ENCODE peak calls at places on chromosomes 4 and X, in seven cellular contexts. N is upper lobe of left lung, E is breast epithelium, M is HCT116, U is tibial nerve, P is ovary, I is right lobe of liver. H is an unnamed sample.

GRCh38 chr4:41887821-41888699 is 47.2 kb upstream of the TMEM33 start:
- DNase-seq in N (no peak), E (no peak), M (peak; percentile 34), U (peak; percentile 60), P (peak; percentile 33), I (no peak), H (no peak)

GRCh38 chrX:137118536-137118935 is 84.7 kb upstream of the GPR101 start:
- DNase-seq in N (no peak), E (no peak), M (no peak), U (no peak), P (no peak), I (no peak), H (no peak)

GRCh38 chrX:55196688-55197087 is 23.5 kb upstream of the PAGE5 start:
- DNase-seq in N (no peak), E (no peak), M (no peak), U (no peak), P (no peak), I (no peak), H (no peak)

GRCh38 chr4:101200561-101200960 is 146.8 kb downstream of the PPP3CA start:
- DNase-seq in N (no peak), E (no peak), M (peak; percentile 86), U (no peak), P (no peak), I (no peak), H (no peak)

GRCh38 chr4:8219236-8219635 is 20.1 kb downstream of the SH3TC1 start:
- DNase-seq in N (no peak), E (no peak), M (no peak), U (no peak), P (no peak), I (no peak), H (peak; percentile 66)

GRCh38 chr4:176774852-176775251 is 17.9 kb downstream of the VEGFC start:
- DNase-seq in N (no peak), E (no peak), M (no peak), U (no peak), P (no peak), I (no peak), H (no peak)

GRCh38 chr4:186137193-186137792 is 32.8 kb downstream of the FAM149A start:
- DNase-seq in N (no peak), E (no peak), M (peak; percentile 12), U (no peak), P (no peak), I (no peak), H (no peak)

GRCh38 chr4:129092636-129093172 is 635 bp downstream of the SCLT1 start:
- DNase-seq in N (no peak), E (no peak), M (no peak), U (no peak), P (no peak), I (no peak), H (no peak)

GRCh38 chr4:119580293-119580692 is 48.3 kb downstream of the PDE5A start:
- DNase-seq in N (no peak), E (no peak), M (no peak), U (no peak), P (no peak), I (no peak), H (no peak)

GRCh38 chr4:62023633-62024032 is 823.5 kb downstream of the ADGRL3 start:
- DNase-seq in N (no peak), E (no peak), M (no peak), U (no peak), P (no peak), I (no peak), H (no peak)

GRCh38 chrX:15679246-15679645 is 14.6 kb upstream of the CLTRN start:
- DNase-seq in N (no peak), E (no peak), M (no peak), U (no peak), P (peak; percentile 46), I (no peak), H (no peak)

GRCh38 chr4:87807402-87807801 is 8.0 kb downstream of the IBSP start:
- DNase-seq in N (no peak), E (no peak), M (no peak), U (peak; percentile 13), P (no peak), I (no peak), H (no peak)

GRCh38 chr4:76687730-76688441 is 210.1 kb downstream of the SOWAHB start:
- DNase-seq in N (no peak), E (no peak), M (no peak), U (no peak), P (no peak), I (no peak), H (no peak)

GRCh38 chr4:28886934-28887333 is 1833.2 kb upstream of the PCDH7 start:
- DNase-seq in N (no peak), E (no peak), M (no peak), U (no peak), P (no peak), I (no peak), H (no peak)

GRCh38 chr4:76905521-76905920 is 7.6 kb upstream of the SOWAHB start:
- DNase-seq in N (no peak), E (no peak), M (no peak), U (no peak), P (no peak), I (no peak), H (no peak)

GRCh38 chr4:6018331-6018730 is at the start of gene C4orf50:
- DNase-seq in N (no peak), E (no peak), M (no peak), U (no peak), P (no peak), I (no peak), H (no peak)

GRCh38 chr4:15938182-15938581 is 358 bp downstream of the FGFBP1 start:
- DNase-seq in N (peak; percentile 57), E (no peak), M (peak; percentile 34), U (no peak), P (no peak), I (no peak), H (no peak)

GRCh38 chr4:184822356-184822755 is 3.4 kb downstream of the ACSL1 start:
- DNase-seq in N (no peak), E (no peak), M (no peak), U (no peak), P (no peak), I (no peak), H (no peak)

GRCh38 chr4:184818216-184818564 is 7.6 kb downstream of the ACSL1 start:
- DNase-seq in N (no peak), E (no peak), M (no peak), U (no peak), P (no peak), I (no peak), H (no peak)

GRCh38 chr4:184817494-184818215 is 8.1 kb downstream of the ACSL1 start:
- DNase-seq in N (no peak), E (no peak), M (no peak), U (no peak), P (no peak), I (no peak), H (no peak)

GRCh38 chr4:184821242-184821641 is 4.5 kb downstream of the ACSL1 start:
- DNase-seq in N (no peak), E (no peak), M (no peak), U (no peak), P (no peak), I (no peak), H (no peak)

GRCh38 chr4:184819786-184820185 is 6.0 kb downstream of the ACSL1 start:
- DNase-seq in N (no peak), E (no peak), M (no peak), U (no peak), P (no peak), I (peak; percentile 94), H (no peak)
- TF ChIP-seq POLR2A in N (peak; percentile 52), E (no peak), M (no peak), U (no peak), P (no peak), I (peak; percentile 39), H (no peak)

DNA sequence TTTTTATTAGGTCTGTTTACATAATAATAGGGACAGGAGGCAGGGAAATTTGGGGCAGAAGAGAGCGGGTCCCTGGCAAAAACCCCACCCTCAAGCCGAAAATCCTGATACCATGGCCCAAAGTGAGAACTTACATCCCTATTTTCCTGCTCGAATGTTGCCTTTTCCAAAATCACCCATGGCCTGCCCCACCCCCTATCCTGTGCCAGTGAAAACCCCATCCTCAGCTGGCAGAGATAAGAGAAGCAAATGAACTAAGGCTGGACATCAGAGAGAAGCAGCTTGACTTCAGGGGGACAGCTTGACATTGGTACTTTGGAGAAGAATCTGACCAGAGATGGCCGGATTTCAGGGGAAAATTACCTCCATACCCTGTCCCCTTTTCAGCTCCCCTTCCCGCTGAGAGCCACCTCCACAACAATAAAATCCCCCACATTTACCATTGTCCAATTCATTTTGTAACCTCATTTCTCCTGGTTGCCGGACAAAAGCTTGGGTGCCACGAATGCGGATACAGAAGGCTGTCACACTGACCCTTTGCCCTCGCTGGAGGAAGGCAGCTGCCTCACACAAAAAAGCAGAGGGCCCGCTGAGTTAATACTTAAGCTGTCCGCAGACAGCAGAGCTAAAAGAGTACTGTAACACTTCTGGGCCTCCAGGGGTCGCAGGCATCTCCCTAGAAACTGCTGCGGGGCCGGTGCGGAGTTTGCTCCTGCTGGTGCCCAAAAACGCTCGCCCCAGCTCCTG is 196.2 kb downstream of the SNCA start:
- DNase-seq in N (no peak), E (no peak), M (peak; percentile 68), U (no peak), P (peak; percentile 24), I (peak; percentile 55), H (peak; percentile 9)
- H3K4me3 ChIP-seq in N (no peak overlapping the region), E (no peak overlapping the region), M (peak overlapping the region; percentile 9), U (no peak overlapping the region), P (no peak overlapping the region), I (no peak overlapping the region), H (peak overlapping the region; percentile 36)

DNA sequence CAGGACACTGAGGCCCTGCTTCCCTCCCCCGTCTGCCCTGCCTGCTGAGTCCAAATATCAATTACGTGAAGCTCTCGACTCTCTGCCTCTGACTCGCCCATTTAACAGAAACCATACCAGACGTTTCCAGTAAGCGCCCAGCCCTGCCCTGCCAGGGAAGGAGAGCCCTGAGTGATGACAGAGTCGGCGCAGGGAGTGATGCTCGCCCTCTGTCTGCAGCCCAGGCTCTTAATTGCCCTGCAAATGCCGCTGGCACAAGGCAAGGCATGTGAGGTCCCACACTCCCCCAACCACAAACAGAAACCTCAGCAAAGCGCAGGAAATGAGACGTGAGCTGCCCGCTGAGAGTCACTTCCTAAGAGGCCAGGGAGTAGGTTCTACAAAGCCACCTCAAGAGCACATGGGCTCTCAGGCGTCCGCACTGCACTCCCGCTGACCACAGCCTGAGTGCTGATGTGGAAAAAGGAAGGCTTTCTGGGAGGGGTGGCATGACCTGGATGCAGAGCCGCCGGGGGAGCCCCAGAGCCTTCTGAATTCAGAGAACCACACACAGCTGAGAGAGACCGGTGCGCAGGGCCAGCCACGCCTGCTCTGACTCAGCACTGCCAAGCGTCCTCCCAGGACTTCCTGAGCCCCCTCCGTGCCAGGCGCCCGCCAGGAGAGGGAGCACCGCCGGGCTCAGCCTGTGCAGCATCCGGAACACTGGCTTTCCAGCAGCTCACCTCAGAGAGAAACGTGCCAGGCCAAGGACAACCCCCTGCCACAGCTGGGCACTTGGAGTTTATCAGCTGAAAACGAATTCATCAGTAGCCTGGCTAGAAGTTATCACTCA is 5.3 kb downstream of the ZFYVE28 start:
- DNase-seq in N (peak; percentile 92), E (peak; percentile 67), M (peak; percentile 88), U (no peak), P (peak; percentile 53), I (no peak), H (peak; percentile 88)
- TF ChIP-seq POLR2A in N (peak; percentile 38), E (no peak), M (no peak), U (no peak), P (no peak), I (peak; percentile 25), H (no peak)

DNA sequence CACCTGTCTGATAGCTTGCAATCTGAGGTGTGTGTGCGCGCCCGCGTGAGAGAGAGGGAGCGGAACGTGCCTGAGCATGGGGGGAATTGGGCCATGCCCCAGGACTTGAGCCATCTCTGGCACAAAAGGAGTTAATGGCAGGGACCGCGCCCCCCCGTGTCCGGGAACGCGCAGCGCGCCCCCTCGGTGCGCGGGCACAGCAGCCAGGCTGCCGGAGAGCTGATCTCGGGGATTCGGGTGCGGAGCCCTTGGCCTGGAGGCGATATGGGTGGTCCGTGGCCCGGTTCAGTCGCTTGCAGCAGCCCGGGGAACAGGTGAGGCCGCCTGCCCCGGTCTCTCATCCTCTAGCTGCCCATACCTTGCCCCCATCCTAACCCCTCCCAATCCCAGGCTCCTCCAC is at the start of gene NLGN3:
- DNase-seq in N (no peak), E (no peak), M (no peak), U (no peak), P (peak; percentile 47), I (no peak), H (no peak)
- H3K4me3 ChIP-seq in N (peak within 1 kb of the TSS; percentile 31), E (peak within 1 kb of the TSS; percentile 52), M (no peak within 1 kb of the TSS), U (peak within 1 kb of the TSS; percentile 35), P (peak within 1 kb of the TSS; percentile 20), I (no peak within 1 kb of the TSS), H (no peak within 1 kb of the TSS)